ENCODE peak calls at places on chromosomes 11 and 22, in nine cellular contexts. G is activated naive CD4-positive, alpha-beta T cell; D is lung microvascular endothelial cell; P is right cardiac atrium; F is heart left ventricle; E is amniotic stem cell; I is stimulated activated CD4-positive, alpha-beta T cell treated with anti-CD3 and anti-CD28 coated beads, Interleukin-15, amount 100 ng/mL, for 1 hour; V is esophagus squamous epithelium; K is H54. B is an unnamed sample.

GRCh38 chr22:45807156-45807915 is 135.7 kb downstream of the ATXN10 start:
- DNase-seq in G (no peak), D (no peak), P (no peak), F (no peak), E (no peak), I (no peak), V (no peak), K (no peak), B (no peak)

GRCh38 chr11:113373981-113374560 is 13.5 kb upstream of the ANKK1 start:
- DNase-seq in G (no peak), D (no peak), P (no peak), F (no peak), E (no peak), I (no peak), V (no peak), K (no peak), B (no peak)

GRCh38 chr11:115047631-115048030 is 369.3 kb downstream of the NXPE2 start:
- DNase-seq in G (no peak), D (no peak), P (no peak), F (no peak), E (no peak), I (no peak), V (no peak), K (no peak), B (no peak)

GRCh38 chr11:95453616-95454118 is 222.7 kb upstream of the SESN3 start:
- DNase-seq in G (no peak), D (peak), P (peak), F (peak), E (no peak), I (no peak), V (no peak), K (no peak), B (no peak)

GRCh38 chr11:66542362-66542761 is 3.5 kb downstream of the ZDHHC24 start:
- DNase-seq in G (no peak), D (no peak), P (no peak), F (no peak), E (no peak), I (no peak), V (no peak), K (no peak), B (no peak)

GRCh38 chr11:64123102-64123434 is 42.8 kb downstream of the MACROD1 start:
- DNase-seq in G (no peak), D (peak), P (peak), F (peak), E (no peak), I (no peak), V (no peak), K (no peak), B (no peak)

GRCh38 chr11:77068461-77069335 is 1.9 kb downstream of the CAPN5 start:
- DNase-seq in G (no peak), D (no peak), P (no peak), F (no peak), E (no peak), I (no peak), V (no peak), K (no peak), B (no peak)

GRCh38 chr11:117606211-117606610 is 190.8 kb downstream of the DSCAML1 start:
- DNase-seq in G (no peak), D (no peak), P (no peak), F (no peak), E (no peak), I (no peak), V (no peak), K (no peak), B (no peak)

GRCh38 chr22:47693606-47694005 is 931.2 kb downstream of the TBC1D22A start:
- DNase-seq in G (no peak), D (no peak), P (no peak), F (no peak), E (no peak), I (no peak), V (no peak), K (no peak), B (no peak)

GRCh38 chr11:9003573-9004309 is at the start of gene NRIP3:
- DNase-seq in G (peak), D (peak), P (peak), F (peak), E (peak), I (peak), V (peak), K (no peak), B (no peak)

GRCh38 chr11:60971520-60971919 is at the start of gene CD6:
- DNase-seq in G (no peak), D (no peak), P (no peak), F (no peak), E (no peak), I (no peak), V (no peak), K (no peak), B (no peak)

B was measured in Panc1.